ENCODE peak calls at places on chromosomes 13 and 19, in six cellular contexts. V is GDM1, I is choroid plexus epithelial cell, W is NCI-H510A, H is EL, O is PC-3. J is an unnamed sample.

GRCh38 chr19:3783660-3784584 is 2.3 kb downstream of the MATK start:
- DNase-seq in V (no peak), I (no peak), W (no peak), H (no peak), O (peak; percentile 8), J (no peak)

GRCh38 chr13:50419896-50420295 is 404.7 kb downstream of the KCNRG start:
- DNase-seq in V (no peak), I (no peak), W (no peak), H (no peak), O (no peak), J (no peak)

GRCh38 chr13:76481738-76482137 is 404.5 kb downstream of the KCTD12 start:
- DNase-seq in V (no peak), I (peak; percentile 46), W (no peak), H (no peak), O (peak; percentile 3), J (peak; percentile 18)

GRCh38 chr19:45049073-45049736 is 10.4 kb downstream of the CLASRP start:
- DNase-seq in V (no peak), I (no peak), W (no peak), H (no peak), O (no peak), J (peak; percentile 65)

GRCh38 chr13:50387124-50387581 is 371.9 kb downstream of the KCNRG start:
- DNase-seq in V (no peak), I (peak; percentile 60), W (peak; percentile 78), H (no peak), O (peak; percentile 9), J (peak; percentile 55)

GRCh38 chr19:12015753-12016116 is 19.7 kb downstream of the ZNF433 start:
- DNase-seq in V (no peak), I (peak; percentile 4), W (no peak), H (no peak), O (no peak), J (no peak)

GRCh38 chr13:79352107-79352506 is 53.9 kb downstream of the RBM26 start:
- DNase-seq in V (no peak), I (no peak), W (no peak), H (no peak), O (no peak), J (no peak)

GRCh38 chr19:8367327-8368001 is 3.5 kb downstream of the ANGPTL4 start:
- DNase-seq in V (no peak), I (peak; percentile 99), W (no peak), H (peak; percentile 97), O (peak; percentile 97), J (peak; percentile 95)

GRCh38 chr19:33460221-33460908 is 61.2 kb downstream of the PEPD start:
- DNase-seq in V (no peak), I (no peak), W (no peak), H (no peak), O (no peak), J (no peak)

GRCh38 chr13:28658539-28658795 is 463 bp upstream of the POMP start:
- DNase-seq in V (no peak), I (peak; percentile 23), W (no peak), H (no peak), O (no peak), J (no peak)

GRCh38 chr19:15788594-15789270 is 1.3 kb downstream of the OR10H5 start:
- DNase-seq in V (no peak), I (no peak), W (no peak), H (no peak), O (no peak), J (no peak)

GRCh38 chr19:48053856-48054255 is 10.0 kb upstream of the CABP5 start:
- DNase-seq in V (no peak), I (no peak), W (no peak), H (peak; percentile 46), O (no peak), J (peak; percentile 83)

GRCh38 chr19:30857966-30858490 is 485.8 kb downstream of the ZNF536 start:
- DNase-seq in V (no peak), I (no peak), W (no peak), H (no peak), O (no peak), J (no peak)

GRCh38 chr13:64917566-64917965 is 2312.6 kb downstream of the PCDH9 start:
- DNase-seq in V (no peak), I (no peak), W (no peak), H (no peak), O (no peak), J (no peak)

GRCh38 chr19:32396046-32396652 is 9.4 kb upstream of the DPY19L3 start:
- DNase-seq in V (no peak), I (no peak), W (no peak), H (no peak), O (no peak), J (peak; percentile 30)

GRCh38 chr13:89514534-89515312 is 1832.8 kb upstream of the MIR17HG start:
- DNase-seq in V (no peak), I (peak; percentile 79), W (peak; percentile 9), H (no peak), O (peak; percentile 82), J (peak; percentile 88)

J was measured in epithelial cell of esophagus.